ENCODE peak calls at places on chromosomes 13 and 19, in nine cellular contexts. F is HepG2, I is HCT116, L is GM12878, D is GM23338, H is stomach, T is suprapubic skin, W is esophagus muscularis mucosa, O is prostate gland. U is an unnamed sample.

GRCh38 chr13:80047406-80047805 is 293.5 kb downstream of the SPRY2 start:
- DNase-seq in F (no peak), I (no peak), L (no peak), D (no peak), H (no peak), T (no peak), W (no peak), O (peak; percentile 7), U (no peak)

GRCh38 chr19:17579523-17580244 is 24.2 kb downstream of the COLGALT1 start:
- DNase-seq in F (no peak), I (peak; percentile 90), L (no peak), D (peak; percentile 97), H (no peak), T (no peak), W (no peak), O (no peak), U (no peak)

GRCh38 chr13:59374720-59375119 is 789.0 kb downstream of the DIAPH3 start:
- DNase-seq in F (no peak), I (no peak), L (no peak), D (no peak), H (no peak), T (no peak), W (no peak), O (no peak), U (no peak)

GRCh38 chr19:9958451-9958850 is 22.1 kb upstream of the OLFM2 start:
- DNase-seq in F (no peak), I (no peak), L (no peak), D (no peak), H (no peak), T (no peak), W (no peak), O (no peak), U (no peak)

GRCh38 chr19:23116802-23117571 is at the start of gene ZNF730:
- DNase-seq in F (no peak), I (no peak), L (peak; percentile 13), D (peak; percentile 81), H (no peak), T (peak; percentile 60), W (no peak), O (peak; percentile 32), U (no peak)

GRCh38 chr13:109130093-109130835 is 500.9 kb downstream of the MYO16 start:
- DNase-seq in F (no peak), I (no peak), L (no peak), D (no peak), H (no peak), T (no peak), W (no peak), O (no peak), U (no peak)

GRCh38 chr19:16330811-16331690 is 6.4 kb downstream of the KLF2 start:
- DNase-seq in F (no peak), I (no peak), L (no peak), D (no peak), H (no peak), T (no peak), W (no peak), O (no peak), U (no peak)

GRCh38 chr13:96967248-96967745 is 27.0 kb downstream of the OXGR1 start:
- DNase-seq in F (peak; percentile 25), I (peak; percentile 59), L (no peak), D (peak; percentile 72), H (no peak), T (no peak), W (no peak), O (no peak), U (no peak)

GRCh38 chr19:19661675-19662251 is 1.7 kb downstream of the ATP13A1 start:
- DNase-seq in F (peak; percentile 66), I (no peak), L (peak; percentile 93), D (no peak), H (no peak), T (peak; percentile 57), W (no peak), O (no peak), U (no peak)

GRCh38 chr13:98503175-98504028 is 73.5 kb downstream of the STK24 start:
- DNase-seq in F (no peak), I (no peak), L (no peak), D (no peak), H (no peak), T (peak; percentile 49), W (no peak), O (no peak), U (no peak)

GRCh38 chr19:9914315-9915207 is 21.8 kb downstream of the OLFM2 start:
- DNase-seq in F (peak; percentile 50), I (peak; percentile 53), L (no peak), D (peak; percentile 92), H (peak; percentile 72), T (peak; percentile 75), W (no peak), O (peak; percentile 62), U (peak; percentile 58)

GRCh38 chr19:48833049-48833448 is 3.2 kb downstream of the HSD17B14 start:
- DNase-seq in F (no peak), I (no peak), L (no peak), D (no peak), H (no peak), T (no peak), W (no peak), O (no peak), U (no peak)

GRCh38 chr13:111539252-111539651 is 218.8 kb downstream of the TEX29 start:
- DNase-seq in F (no peak), I (no peak), L (no peak), D (no peak), H (no peak), T (no peak), W (no peak), O (no peak), U (no peak)

GRCh38 chr13:28408235-28408848 is 86.6 kb downstream of the FLT1 start:
- DNase-seq in F (no peak), I (no peak), L (no peak), D (no peak), H (no peak), T (no peak), W (no peak), O (no peak), U (no peak)
- TF ChIP-seq POLR2AphosphoS5 in F (no peak), I (no peak), L (no peak), D (no peak), H (peak; percentile 29), T (no peak), W (peak; percentile 70), O (peak; percentile 7), U (peak; percentile 56)

DNA sequence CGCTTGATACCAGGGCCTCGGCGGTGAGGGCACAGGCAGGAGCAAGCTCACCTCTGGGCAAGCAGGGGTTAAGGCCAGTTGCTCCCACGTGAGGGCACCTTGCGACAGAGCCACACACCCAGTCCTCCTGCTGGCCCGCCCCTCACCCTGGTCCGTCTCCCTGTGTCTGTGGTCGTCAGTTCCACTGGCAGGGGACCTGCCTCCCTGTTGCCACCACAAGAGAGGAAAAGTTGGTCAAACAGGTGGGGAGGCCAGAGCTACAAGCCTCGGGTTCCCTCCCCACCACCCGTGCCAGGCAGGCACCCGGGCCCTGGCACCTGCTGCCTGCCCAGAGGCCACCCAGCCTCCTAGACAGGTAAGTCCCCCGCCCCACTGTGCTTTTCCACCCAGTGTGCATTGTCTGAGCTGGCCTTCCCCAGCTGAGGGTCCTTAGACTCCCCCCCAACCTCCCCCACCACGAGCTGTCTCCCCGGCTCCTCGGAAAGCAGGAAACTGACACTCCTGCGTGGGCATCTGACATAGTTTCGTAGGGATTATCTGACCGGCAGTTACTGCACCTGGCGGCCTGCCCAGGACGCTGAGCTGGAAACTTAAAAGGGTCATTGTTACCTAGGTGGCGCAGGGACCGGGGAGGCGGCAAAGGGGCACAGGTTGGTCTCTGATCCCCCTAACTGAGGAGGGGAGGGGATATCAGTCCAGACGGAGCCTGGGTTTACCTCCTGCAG is at the start of gene TJP3:
- DNase-seq in F (peak; percentile 75), I (peak; percentile 65), L (no peak), D (peak; percentile 44), H (peak; percentile 85), T (peak; percentile 61), W (no peak), O (peak; percentile 69), U (peak; percentile 79)
- H3K4me3 ChIP-seq in F (peak within 1 kb of the TSS; percentile 82), I (peak within 1 kb of the TSS; percentile 57), L (no peak within 1 kb of the TSS), D (no peak within 1 kb of the TSS), H (peak within 1 kb of the TSS; percentile 55), T (peak within 1 kb of the TSS; percentile 27), W (no peak within 1 kb of the TSS), O (peak within 1 kb of the TSS; percentile 19), U (no peak within 1 kb of the TSS)

DNA sequence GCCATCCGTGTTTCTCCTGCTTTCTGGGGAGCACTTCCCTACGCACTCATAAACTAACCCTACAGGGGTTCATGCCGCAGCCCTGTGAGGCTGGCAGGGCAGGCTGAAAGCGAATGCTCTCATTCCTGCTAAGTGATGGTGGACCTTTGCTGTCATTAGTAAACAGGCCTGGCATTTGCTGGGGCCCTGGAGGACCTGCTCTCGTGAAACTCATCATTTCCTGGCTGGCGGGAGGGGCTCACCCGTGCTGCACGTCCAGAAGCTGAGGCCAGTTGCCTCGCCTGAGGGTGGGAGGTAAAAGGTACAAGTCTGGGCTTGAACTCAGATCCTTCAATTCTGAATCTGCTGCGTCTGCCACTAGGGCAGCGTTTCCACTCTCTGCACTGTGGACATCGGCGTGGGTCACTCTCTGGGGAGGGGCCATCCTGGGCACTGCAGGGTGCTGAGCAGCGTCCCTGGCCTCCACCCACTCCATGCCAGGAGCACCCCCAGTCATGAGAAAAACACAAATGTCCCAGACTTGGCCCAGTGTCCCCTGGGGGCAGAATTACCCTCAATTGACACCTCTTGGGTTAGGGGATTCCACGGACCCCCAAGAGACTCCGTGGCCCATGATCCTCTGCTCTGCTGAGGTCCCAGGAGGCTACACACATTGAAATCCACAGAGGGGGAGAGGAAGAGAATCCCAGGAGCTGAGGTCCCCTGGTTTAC is 7.0 kb downstream of the MOB3A start:
- DNase-seq in F (no peak), I (no peak), L (peak; percentile 78), D (no peak), H (no peak), T (no peak), W (no peak), O (peak; percentile 54), U (peak; percentile 65)
- H3K4me1 ChIP-seq in F (peaks cover 61% of the 10 kb centered on the region), I (peaks cover 55% of the 10 kb centered on the region), L (peaks cover 62% of the 10 kb centered on the region), D (peaks cover 5% of the 10 kb centered on the region), H (peaks cover 38% of the 10 kb centered on the region), T (peaks cover 84% of the 10 kb centered on the region), W (peaks cover 39% of the 10 kb centered on the region), O (peaks cover 27% of the 10 kb centered on the region), U (peaks cover 17% of the 10 kb centered on the region)

GRCh38 chr13:110287031-110287828 is 19.7 kb downstream of the COL4A1 start:
- DNase-seq in F (no peak), I (no peak), L (no peak), D (no peak), H (no peak), T (no peak), W (no peak), O (no peak), U (no peak)
- TF ChIP-seq POLR2AphosphoS5 in F (no peak), I (no peak), L (no peak), D (no peak), H (no peak), T (no peak), W (no peak), O (no peak), U (no peak)